ENCODE peak calls at places on chromosomes 11 and 22, in seven cellular contexts. Y is T-cell, A is occipital lobe, L is NCI-H2029, X is GM13977, B is body of pancreas, T is frontal cortex. J is an unnamed sample.

GRCh38 chr22:50185384-50186087 is at the start of gene TRABD:
- DNase-seq in X (peak), A (peak), L (peak), B (peak), Y (peak), T (peak), J (peak)

GRCh38 chr11:65321076-65321475 is 6.4 kb downstream of the CDC42EP2 start:
- DNase-seq in L (no peak), X (no peak), Y (no peak), B (no peak), T (no peak), A (no peak), J (no peak)

GRCh38 chr22:46579751-46580449 is 40.3 kb upstream of the GRAMD4 start:
- DNase-seq in B (no peak), L (no peak), T (no peak), A (no peak), Y (no peak), X (no peak), J (no peak)

GRCh38 chr11:74650498-74650897 is 58.1 kb downstream of the POLD3 start:
- DNase-seq in X (no peak), T (no peak), B (no peak), Y (no peak), A (no peak), L (peak), J (no peak)

GRCh38 chr11:125954123-125954944 is 8.5 kb downstream of the VSIG10L2 start:
- DNase-seq in B (no peak), Y (no peak), T (no peak), L (no peak), A (no peak), X (no peak), J (no peak)

GRCh38 chr11:134751825-134752224 is 339.8 kb upstream of the B3GAT1 start:
- DNase-seq in Y (no peak), L (no peak), T (no peak), B (no peak), A (no peak), X (no peak), J (peak)

GRCh38 chr11:114938799-114939198 is 260.5 kb downstream of the NXPE2 start:
- DNase-seq in Y (no peak), L (no peak), T (no peak), A (no peak), B (no peak), X (no peak), J (no peak)

GRCh38 chr11:66580803-66581202 is 12.1 kb downstream of the CCDC87 start:
- DNase-seq in B (no peak), A (no peak), T (no peak), L (no peak), Y (no peak), X (no peak), J (no peak)

GRCh38 chr11:26944866-26945664 is 48.8 kb upstream of the FIBIN start:
- DNase-seq in Y (no peak), A (no peak), B (no peak), X (no peak), T (no peak), L (no peak), J (no peak)

GRCh38 chr11:47177846-47178245 is 1.2 kb upstream of the ARFGAP2 start:
- DNase-seq in T (no peak), L (no peak), Y (no peak), B (no peak), A (no peak), X (no peak), J (no peak)

GRCh38 chr11:11069741-11070550 is 212.1 kb upstream of the ZBED5 start:
- DNase-seq in A (no peak), L (no peak), X (no peak), T (no peak), B (no peak), Y (no peak), J (no peak)

GRCh38 chr22:17118342-17118741 is 2.8 kb downstream of the TMEM121B start:
- DNase-seq in Y (no peak), A (no peak), T (no peak), L (no peak), B (no peak), X (no peak), J (no peak)